ENCODE peak calls at places on chromosomes 5 and 9, in nine cellular contexts. D is lower lobe of right lung, G is H9, P is BJ, F is fibroblast of lung, Q is brain microvascular endothelial cell, R is mammary epithelial cell, N is dorsolateral prefrontal cortex, C is HepG2. E is an unnamed sample. For H3K27me3, the result is how much of the 10 kb centered on the place peaks cover.

GRCh38 chr5:138138949-138139775 is at the start of gene NME5:
- DNase-seq in D (peak), G (peak), P (no peak), F (peak), Q (peak), R (no peak), N (peak), C (no peak), E (peak)

GRCh38 chr5:119470851-119471451 is 18.7 kb downstream of the HSD17B4 start:
- DNase-seq in D (no peak), G (no peak), P (no peak), F (peak), Q (peak), R (peak), N (no peak), C (peak), E (peak)

GRCh38 chr9:135926402-135927194 is 19.3 kb upstream of the CAMSAP1 start:
- DNase-seq in D (peak), G (no peak), P (peak), F (peak), Q (peak), R (peak), N (no peak), C (no peak), E (no peak)

GRCh38 chr5:129137637-129138036 is 43.1 kb downstream of the ISOC1 start:
- DNase-seq in D (no peak), G (no peak), P (no peak), F (no peak), Q (no peak), R (no peak), N (no peak), C (no peak), E (no peak)

GRCh38 chr5:107555425-107556090 is 115.2 kb downstream of the EFNA5 start:
- DNase-seq in D (no peak), G (no peak), P (no peak), F (peak), Q (no peak), R (peak), N (no peak), C (no peak), E (no peak)

GRCh38 chr5:152556779-152557178 is 151.7 kb upstream of the NMUR2 start:
- DNase-seq in D (no peak), G (no peak), P (no peak), F (no peak), Q (no peak), R (no peak), N (no peak), C (no peak), E (no peak)

GRCh38 chr5:54845567-54845941 is 139.8 kb downstream of the ESM1 start:
- DNase-seq in D (no peak), G (no peak), P (no peak), F (peak), Q (peak), R (peak), N (peak), C (no peak), E (peak)

GRCh38 chr5:32842798-32843531 is 131.8 kb downstream of the NPR3 start:
- DNase-seq in D (peak), G (no peak), P (no peak), F (no peak), Q (no peak), R (peak), N (no peak), C (no peak), E (no peak)

GRCh38 chr9:131661954-131662621 is 77.8 kb downstream of the RAPGEF1 start:
- DNase-seq in D (no peak), G (no peak), P (no peak), F (no peak), Q (no peak), R (no peak), N (no peak), C (no peak), E (no peak)

GRCh38 chr5:180742727-180743126 is 2.9 kb upstream of the OR2Y1 start:
- DNase-seq in D (no peak), G (no peak), P (no peak), F (no peak), Q (no peak), R (no peak), N (no peak), C (no peak), E (no peak)

GRCh38 chr9:81686614-81687520 is 2.5 kb downstream of the TLE1 start:
- DNase-seq in D (peak), G (peak), P (no peak), F (peak), Q (peak), R (peak), N (peak), C (peak), E (peak)

DNA sequence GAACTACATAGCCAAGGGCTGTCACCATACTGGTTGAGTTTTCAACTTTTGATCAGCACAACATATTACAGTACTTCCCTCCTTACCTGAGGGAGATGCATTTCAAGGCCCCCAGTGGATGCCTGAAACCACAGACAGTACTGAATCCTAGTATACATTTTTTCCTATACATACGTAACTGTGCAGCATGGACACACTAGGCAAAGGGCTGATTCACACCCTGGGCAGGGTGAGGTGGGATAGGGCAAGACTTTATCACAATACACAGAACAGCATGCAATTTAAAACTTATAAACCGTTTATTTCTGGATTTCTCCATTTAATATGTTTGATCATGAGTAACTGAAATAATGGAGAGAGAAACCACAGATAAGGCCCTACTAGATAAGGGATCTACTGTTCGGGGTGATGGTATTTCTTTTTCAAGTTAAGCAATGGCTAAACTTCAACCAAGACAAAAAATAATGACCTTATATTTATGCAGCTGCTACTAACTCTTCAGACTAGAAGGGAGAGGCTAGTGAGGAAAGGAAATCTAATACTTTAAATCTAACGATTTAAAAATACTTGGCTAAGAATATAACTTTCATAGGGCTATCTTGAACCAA is 186.9 kb upstream of the GNA14 start:
- DNase-seq in D (no peak), G (no peak), P (no peak), F (peak), Q (no peak), R (no peak), N (no peak), C (no peak), E (no peak)
- H3K27me3 ChIP-seq in D (under half), G (under half), P (under half), F (under half), Q (under half), R (under half), N (under half), C (under half), E (under half)

GRCh38 chr5:95730730-95731570 is at the start of gene RHOBTB3:
- DNase-seq in D (peak), G (peak), P (peak), F (peak), Q (peak), R (peak), N (peak), C (peak), E (peak)
- H3K27me3 ChIP-seq in D (under half), G (under half), P (under half), F (under half), Q (under half), R (under half), N (under half), C (under half), E (under half)

DNA sequence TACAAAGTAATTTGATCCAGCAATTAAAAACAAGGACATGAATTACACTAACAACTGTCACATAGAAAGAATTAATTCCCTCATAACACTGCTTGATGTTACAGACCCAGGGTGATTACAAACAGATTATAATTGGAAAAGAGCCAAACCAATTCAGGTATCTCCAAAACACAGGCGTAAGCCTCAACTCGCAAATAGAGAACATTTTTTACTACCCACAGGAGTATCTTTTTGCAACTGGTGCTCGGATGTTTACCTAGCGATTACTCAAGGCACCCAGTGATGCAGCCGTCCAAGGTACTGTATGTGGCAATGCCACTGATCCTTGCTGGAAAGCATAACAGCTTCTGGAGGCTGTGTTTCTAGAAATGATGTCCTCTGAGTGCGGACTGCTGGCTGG is 386.1 kb upstream of the KIF2A start:
- DNase-seq in D (peak), G (no peak), P (no peak), F (peak), Q (no peak), R (peak), N (no peak), C (peak), E (no peak)
- H3K27me3 ChIP-seq in D (under half), G (under half), P (under half), F (under half), Q (under half), R (under half), N (under half), C (under half), E (under half)

DNA sequence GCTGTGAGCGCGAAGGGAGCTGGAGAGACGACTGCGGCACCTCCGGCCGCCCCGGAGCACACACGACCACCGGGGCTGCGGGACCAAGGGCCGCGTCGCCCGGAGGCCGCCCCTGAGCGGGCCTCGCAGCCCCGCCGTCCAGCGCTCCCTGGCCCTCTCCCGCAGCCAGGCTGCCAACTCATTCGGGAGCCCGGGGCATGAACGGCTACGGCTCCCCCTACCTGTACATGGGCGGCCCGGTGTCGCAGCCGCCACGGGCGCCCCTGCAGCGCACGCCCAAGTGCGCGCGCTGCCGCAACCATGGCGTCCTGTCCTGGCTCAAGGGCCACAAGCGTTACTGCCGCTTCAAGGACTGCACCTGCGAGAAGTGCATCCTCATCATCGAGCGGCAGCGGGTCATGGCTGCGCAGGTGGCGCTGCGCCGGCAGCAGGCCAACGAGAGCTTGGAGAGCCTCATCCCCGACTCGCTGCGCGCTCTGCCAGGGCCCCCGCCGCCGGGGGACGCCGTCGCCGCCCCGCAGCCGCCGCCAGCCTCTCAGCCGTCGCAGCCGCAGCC is 428 bp downstream of the DMRT3 start:
- DNase-seq in D (no peak), G (peak), P (no peak), F (no peak), Q (no peak), R (peak), N (no peak), C (no peak), E (no peak)
- H3K27me3 ChIP-seq in D (half or more), G (half or more), P (under half), F (half or more), Q (half or more), R (half or more), N (half or more), C (half or more), E (half or more)

GRCh38 chr5:111495159-111495558 is 17.2 kb downstream of the STARD4 start:
- DNase-seq in D (no peak), G (no peak), P (no peak), F (no peak), Q (no peak), R (no peak), N (no peak), C (no peak), E (no peak)

GRCh38 chr5:111498346-111498745 is 14.0 kb downstream of the STARD4 start:
- DNase-seq in D (no peak), G (no peak), P (no peak), F (no peak), Q (no peak), R (no peak), N (no peak), C (no peak), E (no peak)

GRCh38 chr5:111493031-111493430 is 19.3 kb downstream of the STARD4 start:
- DNase-seq in D (no peak), G (no peak), P (no peak), F (no peak), Q (no peak), R (no peak), N (no peak), C (no peak), E (no peak)

DNA sequence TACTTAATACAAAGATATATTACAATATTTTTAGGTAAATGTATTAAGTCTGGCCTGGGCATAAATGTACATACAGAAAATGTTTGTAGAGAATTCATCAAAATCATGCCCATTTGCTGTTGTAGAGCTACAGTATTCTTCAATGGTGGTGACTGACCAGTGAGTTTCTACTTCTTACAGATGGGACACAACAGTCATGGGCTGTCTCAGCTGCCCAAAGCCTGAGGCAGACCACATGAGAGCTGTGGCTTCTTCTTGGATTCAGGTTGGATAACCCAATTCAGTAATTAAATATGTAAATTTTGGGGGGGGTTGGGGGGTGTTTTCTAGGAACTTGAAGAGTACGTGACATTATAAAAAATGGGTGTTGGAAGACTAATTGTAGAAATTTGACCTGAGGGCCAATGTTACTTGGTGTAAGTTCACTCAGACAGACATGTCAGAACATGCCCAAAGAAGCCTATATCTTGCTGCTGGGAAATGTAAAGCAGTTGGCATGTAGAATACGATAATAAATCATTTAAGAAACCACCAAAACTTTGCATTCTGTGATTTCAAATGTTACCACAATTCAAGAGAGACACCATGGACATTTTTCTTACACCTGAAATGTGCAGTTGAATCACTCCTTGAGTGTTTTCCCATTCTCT is 17.9 kb downstream of the STARD4 start:
- DNase-seq in D (no peak), G (no peak), P (no peak), F (no peak), Q (no peak), R (peak), N (no peak), C (no peak), E (peak)
- H3K27me3 ChIP-seq in D (under half), G (under half), P (under half), F (under half), Q (under half), R (under half), N (under half), C (under half), E (under half)

GRCh38 chr5:73541981-73542380 is 23.5 kb downstream of the ANKRA2 start:
- DNase-seq in D (no peak), G (no peak), P (no peak), F (peak), Q (no peak), R (no peak), N (no peak), C (no peak), E (no peak)
- H3K27me3 ChIP-seq in D (under half), G (under half), P (under half), F (under half), Q (under half), R (under half), N (under half), C (under half), E (under half)

E was measured in A673.